ENCODE peak calls at places on chromosome 14, in nine cellular contexts. T, P, D, J, M, W, S, N and G are unnamed samples.
A peak's percentile ranks its signal among the peaks of the same experiment; 100 is the strongest.

GRCh38 chr14:98802044-98802443 is 470.0 kb downstream of the BCL11B start:
- DNase-seq in P (no peak), M (no peak), J (no peak), T (no peak), N (no peak), W (no peak), D (no peak), S (no peak), G (no peak)

GRCh38 chr14:101821528-101821927 is 60.0 kb downstream of the PPP2R5C start:
- DNase-seq in N (no peak), M (no peak), S (no peak), T (no peak), J (no peak), D (no peak), W (no peak), P (no peak), G (no peak)

GRCh38 chr14:88842414-88842813 is 18.0 kb downstream of the TTC8 start:
- DNase-seq in P (no peak), M (no peak), T (no peak), N (peak; percentile 17), J (no peak), S (no peak), W (no peak), D (no peak), G (no peak)

GRCh38 chr14:80658733-80659132 is 282.8 kb downstream of the CEP128 start:
- DNase-seq in N (no peak), S (no peak), T (no peak), D (no peak), P (no peak), W (no peak), J (no peak), M (no peak), G (no peak)

GRCh38 chr14:75041613-75042012 is 9.7 kb downstream of the MLH3 start:
- DNase-seq in M (no peak), P (no peak), T (no peak), J (no peak), D (no peak), S (peak; percentile 34), N (no peak), W (no peak), G (no peak)

GRCh38 chr14:92615451-92615850 is 101.9 kb downstream of the RIN3 start:
- DNase-seq in P (no peak), D (no peak), J (peak; percentile 38), M (no peak), W (no peak), N (no peak), S (no peak), T (no peak), G (no peak)

GRCh38 chr14:102215522-102216250 is 76.0 kb downstream of the WDR20 start:
- DNase-seq in M (no peak), T (peak; percentile 72), J (no peak), W (no peak), N (peak; percentile 31), D (no peak), P (no peak), S (no peak), G (no peak)

GRCh38 chr14:100155049-100155621 is 4.3 kb downstream of the DEGS2 start:
- DNase-seq in W (no peak), P (no peak), M (peak; percentile 6), J (no peak), N (no peak), D (no peak), T (no peak), S (no peak), G (no peak)

GRCh38 chr14:52110441-52111086 is 41.7 kb upstream of the NID2 start:
- DNase-seq in D (no peak), P (no peak), S (no peak), J (no peak), T (no peak), N (peak; percentile 40), W (no peak), M (no peak), G (no peak)

GRCh38 chr14:28652782-28653181 is 113.8 kb upstream of the FOXG1 start:
- DNase-seq in W (peak; percentile 61), S (no peak), N (peak; percentile 90), M (peak; percentile 82), J (no peak), T (no peak), P (no peak), D (no peak), G (peak; percentile 41)

GRCh38 chr14:100612879-100613455 is 25.8 kb upstream of the BEGAIN start:
- DNase-seq in W (no peak), S (no peak), P (no peak), M (no peak), J (no peak), T (no peak), D (no peak), N (no peak), G (no peak)

GRCh38 chr14:94282991-94283723 is 9.9 kb downstream of the SERPINA10 start:
- DNase-seq in N (peak; percentile 2), W (no peak), T (no peak), P (no peak), S (no peak), M (no peak), D (no peak), J (no peak), G (no peak)

GRCh38 chr14:104271394-104271793 is 133.0 kb downstream of the KIF26A start:
- DNase-seq in N (no peak), M (no peak), P (no peak), D (no peak), J (no peak), S (no peak), T (no peak), W (no peak), G (no peak)

GRCh38 chr14:53979141-53979673 is 22.6 kb upstream of the BMP4 start:
- DNase-seq in M (no peak), T (no peak), N (peak; percentile 86), J (no peak), P (no peak), D (no peak), S (no peak), W (no peak), G (no peak)

GRCh38 chr14:102439556-102439955 is 70.0 kb downstream of the ANKRD9 start:
- DNase-seq in D (no peak), T (no peak), W (no peak), J (no peak), S (no peak), M (no peak), N (no peak), P (no peak), G (no peak)

GRCh38 chr14:51129130-51129529 is 34.2 kb upstream of the TRIM9 start:
- DNase-seq in T (no peak), W (no peak), P (no peak), D (no peak), S (no peak), M (no peak), J (no peak), N (no peak), G (no peak)

GRCh38 chr14:71209888-71210287 is 302.6 kb downstream of the PCNX1 start:
- DNase-seq in S (no peak), D (no peak), N (no peak), J (no peak), P (no peak), T (no peak), M (no peak), W (no peak), G (no peak)

GRCh38 chr14:100988011-100988410 is 84.5 kb upstream of the RTL1 start:
- DNase-seq in J (no peak), D (no peak), W (no peak), S (no peak), N (peak; percentile 53), P (no peak), T (no peak), M (no peak), G (no peak)

GRCh38 chr14:55425091-55425490 is 13.5 kb upstream of the ATG14 start:
- DNase-seq in P (no peak), W (no peak), J (no peak), D (no peak), N (no peak), S (no peak), T (no peak), M (no peak), G (no peak)

GRCh38 chr14:54177009-54177408 is 219.8 kb upstream of the CDKN3 start:
- DNase-seq in P (no peak), M (no peak), D (no peak), W (no peak), T (no peak), J (no peak), N (no peak), S (no peak), G (no peak)

GRCh38 chr14:75372260-75372659 is 55.6 kb upstream of the JDP2 start:
- DNase-seq in W (no peak), S (no peak), D (no peak), J (no peak), M (no peak), N (peak; percentile 1), P (peak; percentile 51), T (peak; percentile 38), G (no peak)

GRCh38 chr14:103730490-103731035 is 15.0 kb downstream of the ZFYVE21 start:
- DNase-seq in J (no peak), T (peak; percentile 86), M (no peak), N (peak; percentile 54), W (no peak), D (no peak), S (peak; percentile 96), P (no peak), G (no peak)

GRCh38 chr14:52175982-52176502 is 91.5 kb upstream of the PTGDR start:
- DNase-seq in W (no peak), M (no peak), N (no peak), T (no peak), D (no peak), P (no peak), J (peak; percentile 9), S (no peak), G (no peak)

GRCh38 chr14:93150227-93151206 is 34.2 kb downstream of the MOAP1 start:
- DNase-seq in N (no peak), P (peak; percentile 36), M (peak; percentile 88), J (no peak), W (no peak), D (no peak), S (peak; percentile 68), T (no peak), G (peak; percentile 80)

GRCh38 chr14:78005325-78005724 is 164.8 kb upstream of the NRXN3 start:
- DNase-seq in N (peak; percentile 94), S (no peak), D (no peak), T (no peak), M (peak; percentile 96), J (no peak), W (peak; percentile 13), P (no peak), G (no peak)